ENCODE peak calls at places on chromosomes 2 and 18, in seven cellular contexts. One of them, this sample, is unnamed.

GRCh38 chr2:234550511-234551107 is 53.7 kb upstream of the ARL4C start:
- DNase-seq in left ventricle myocardium inferior: peak; percentile 23
- DNase-seq in cardiac muscle cell: peak; percentile 91
- DNase-seq in posterior cingulate gyrus: peak; percentile 63
- DNase-seq in stromal cell of bone marrow: peak; percentile 49
- DNase-seq in psoas muscle: peak; percentile 59
- DNase-seq in amniotic stem cell: peak; percentile 48
- DNase-seq in this sample: peak; percentile 72

GRCh38 chr2:6343076-6343475 is 522.6 kb downstream of the CMPK2 start:
- DNase-seq in posterior cingulate gyrus: no peak
- DNase-seq in left ventricle myocardium inferior: no peak
- DNase-seq in amniotic stem cell: no peak
- DNase-seq in psoas muscle: no peak
- DNase-seq in cardiac muscle cell: no peak
- DNase-seq in stromal cell of bone marrow: no peak
- DNase-seq in this sample: no peak

GRCh38 chr2:4354678-4355077 is 651.3 kb downstream of the DCDC2C start:
- DNase-seq in cardiac muscle cell: no peak
- DNase-seq in left ventricle myocardium inferior: no peak
- DNase-seq in stromal cell of bone marrow: no peak
- DNase-seq in psoas muscle: no peak
- DNase-seq in amniotic stem cell: no peak
- DNase-seq in posterior cingulate gyrus: no peak
- DNase-seq in this sample: no peak

GRCh38 chr2:136378712-136379595 is 261.0 kb upstream of the CXCR4 start:
- DNase-seq in amniotic stem cell: no peak
- DNase-seq in stromal cell of bone marrow: no peak
- DNase-seq in cardiac muscle cell: peak; percentile 68
- DNase-seq in psoas muscle: peak; percentile 27
- DNase-seq in posterior cingulate gyrus: peak; percentile 30
- DNase-seq in left ventricle myocardium inferior: peak; percentile 29
- DNase-seq in this sample: peak; percentile 42

GRCh38 chr2:188285049-188285448 is 6.6 kb upstream of the GULP1 start:
- DNase-seq in posterior cingulate gyrus: no peak
- DNase-seq in left ventricle myocardium inferior: no peak
- DNase-seq in cardiac muscle cell: no peak
- DNase-seq in stromal cell of bone marrow: no peak
- DNase-seq in psoas muscle: no peak
- DNase-seq in amniotic stem cell: no peak
- DNase-seq in this sample: no peak

GRCh38 chr18:25166113-25166512 is 185.9 kb downstream of the ZNF521 start:
- DNase-seq in stromal cell of bone marrow: no peak
- DNase-seq in psoas muscle: no peak
- DNase-seq in left ventricle myocardium inferior: no peak
- DNase-seq in posterior cingulate gyrus: no peak
- DNase-seq in amniotic stem cell: no peak
- DNase-seq in cardiac muscle cell: no peak
- DNase-seq in this sample: no peak

GRCh38 chr2:127355407-127356008 is 32.3 kb downstream of the MAP3K2 start:
- DNase-seq in cardiac muscle cell: no peak
- DNase-seq in left ventricle myocardium inferior: no peak
- DNase-seq in psoas muscle: no peak
- DNase-seq in amniotic stem cell: no peak
- DNase-seq in stromal cell of bone marrow: no peak
- DNase-seq in posterior cingulate gyrus: no peak
- DNase-seq in this sample: no peak

GRCh38 chr2:187358531-187358930 is 89.5 kb downstream of the CALCRL start:
- DNase-seq in left ventricle myocardium inferior: no peak
- DNase-seq in psoas muscle: no peak
- DNase-seq in amniotic stem cell: no peak
- DNase-seq in posterior cingulate gyrus: no peak
- DNase-seq in cardiac muscle cell: peak; percentile 50
- DNase-seq in stromal cell of bone marrow: no peak
- DNase-seq in this sample: no peak

GRCh38 chr2:88350641-88351601 is 101.6 kb downstream of the FOXI3 start:
- DNase-seq in cardiac muscle cell: peak; percentile 29
- DNase-seq in psoas muscle: peak; percentile 27
- DNase-seq in left ventricle myocardium inferior: peak; percentile 23
- DNase-seq in stromal cell of bone marrow: no peak
- DNase-seq in posterior cingulate gyrus: peak; percentile 15
- DNase-seq in amniotic stem cell: no peak
- DNase-seq in this sample: peak; percentile 77

GRCh38 chr2:66839551-66840320 is 404.8 kb downstream of the MEIS1 start:
- DNase-seq in posterior cingulate gyrus: no peak
- DNase-seq in cardiac muscle cell: peak; percentile 92
- DNase-seq in stromal cell of bone marrow: peak; percentile 80
- DNase-seq in left ventricle myocardium inferior: no peak
- DNase-seq in psoas muscle: no peak
- DNase-seq in amniotic stem cell: peak; percentile 88
- DNase-seq in this sample: no peak

GRCh38 chr2:84970266-84970955 is 550 bp upstream of the KCMF1 start:
- DNase-seq in psoas muscle: peak; percentile 67
- DNase-seq in amniotic stem cell: no peak
- DNase-seq in left ventricle myocardium inferior: peak; percentile 64
- DNase-seq in cardiac muscle cell: peak; percentile 56
- DNase-seq in posterior cingulate gyrus: peak; percentile 52
- DNase-seq in stromal cell of bone marrow: peak; percentile 16
- DNase-seq in this sample: peak; percentile 77

GRCh38 chr2:235703711-235704295 is 210.0 kb downstream of the AGAP1 start:
- DNase-seq in psoas muscle: no peak
- DNase-seq in cardiac muscle cell: no peak
- DNase-seq in stromal cell of bone marrow: no peak
- DNase-seq in left ventricle myocardium inferior: no peak
- DNase-seq in amniotic stem cell: no peak
- DNase-seq in posterior cingulate gyrus: no peak
- DNase-seq in this sample: no peak